ENCODE peak calls at places on chromosomes 16 and 17, in six cellular contexts. C, V, Y, L, S and B are unnamed samples.

GRCh38 chr16:17062676-17063075 is 408.1 kb downstream of the XYLT1 start:
- DNase-seq in C (no peak), V (no peak), Y (no peak), L (no peak), S (no peak), B (no peak)

GRCh38 chr16:11121909-11122692 is 133.9 kb downstream of the SOCS1 start:
- DNase-seq in C (no peak), V (no peak), Y (no peak), L (no peak), S (no peak), B (no peak)

GRCh38 chr17:2484876-2485275 is 26.8 kb downstream of the METTL16 start:
- DNase-seq in C (peak), V (peak), Y (no peak), L (no peak), S (no peak), B (peak)

GRCh38 chr17:5563451-5563850 is 20.9 kb downstream of the NLRP1 start:
- DNase-seq in C (no peak), V (no peak), Y (no peak), L (no peak), S (no peak), B (no peak)

GRCh38 chr17:37790153-37790552 is 45.3 kb upstream of the HNF1B start:
- DNase-seq in C (no peak), V (peak), Y (no peak), L (no peak), S (no peak), B (no peak)

GRCh38 chr16:13453938-13454553 is 465.9 kb upstream of the ERCC4 start:
- DNase-seq in C (peak), V (peak), Y (no peak), L (peak), S (no peak), B (peak)

GRCh38 chr16:11280616-11281522 is at the start of gene PRM1:
- DNase-seq in C (no peak), V (no peak), Y (no peak), L (no peak), S (no peak), B (no peak)

GRCh38 chr17:62781356-62781755 is 26.8 kb downstream of the MARCHF10 start:
- DNase-seq in C (no peak), V (no peak), Y (no peak), L (no peak), S (no peak), B (no peak)

GRCh38 chr17:50055426-50056216 is at the start of gene ITGA3:
- DNase-seq in C (peak), V (peak), Y (peak), L (peak), S (peak), B (peak)

GRCh38 chr16:53944026-53944425 is 240.1 kb downstream of the FTO start:
- DNase-seq in C (no peak), V (no peak), Y (no peak), L (no peak), S (no peak), B (no peak)

GRCh38 chr17:38815576-38816193 is 9.4 kb downstream of the CWC25 start:
- DNase-seq in C (no peak), V (peak), Y (no peak), L (peak), S (no peak), B (no peak)

GRCh38 chr16:86118467-86119307 is 219.7 kb downstream of the IRF8 start:
- DNase-seq in C (no peak), V (no peak), Y (no peak), L (no peak), S (peak), B (no peak)

GRCh38 chr17:56600246-56600645 is 6.7 kb downstream of the NOG start:
- DNase-seq in C (no peak), V (no peak), Y (no peak), L (no peak), S (no peak), B (no peak)

GRCh38 chr16:25005445-25006306 is 9.5 kb downstream of the ARHGAP17 start:
- DNase-seq in C (no peak), V (no peak), Y (no peak), L (no peak), S (no peak), B (no peak)

GRCh38 chr17:74296548-74296936 is 22.5 kb downstream of the DNAI2 start:
- DNase-seq in C (peak), V (peak), Y (peak), L (peak), S (no peak), B (peak)